ENCODE peak calls at places on chromosomes 5 and 9, in six cellular contexts. R is endothelial cell, E is tibial nerve, L is upper lobe of right lung, Q is GM23338, V is PC-9. K is an unnamed sample.

GRCh38 chr9:7967851-7968250 is 168.3 kb upstream of the DMAC1 start:
- DNase-seq in R (no peak), E (no peak), L (no peak), Q (peak; percentile 74), V (peak; percentile 37), K (no peak)

GRCh38 chr5:180366303-180366702 is 13.2 kb upstream of the GFPT2 start:
- DNase-seq in R (no peak), E (no peak), L (no peak), Q (no peak), V (no peak), K (no peak)

GRCh38 chr9:127689332-127690000 is 17.3 kb upstream of the CFAP157 start:
- DNase-seq in R (no peak), E (no peak), L (no peak), Q (no peak), V (no peak), K (no peak)

GRCh38 chr9:126550891-126551351 is 62.8 kb upstream of the LMX1B start:
- DNase-seq in R (no peak), E (no peak), L (peak; percentile 49), Q (no peak), V (no peak), K (no peak)

GRCh38 chr9:126591083-126591482 is 22.6 kb upstream of the LMX1B start:
- DNase-seq in R (no peak), E (no peak), L (no peak), Q (no peak), V (no peak), K (no peak)

GRCh38 chr5:93088566-93088965 is 492.5 kb downstream of the NR2F1-AS1 start:
- DNase-seq in R (no peak), E (no peak), L (no peak), Q (no peak), V (no peak), K (no peak)

GRCh38 chr9:25917593-25918426 is 239.6 kb upstream of the TUSC1 start:
- DNase-seq in R (no peak), E (no peak), L (no peak), Q (no peak), V (no peak), K (no peak)

GRCh38 chr9:69753830-69754229 is 6.0 kb downstream of the PTAR1 start:
- DNase-seq in R (no peak), E (no peak), L (no peak), Q (no peak), V (no peak), K (no peak)

GRCh38 chr9:21616082-21616778 is 134.1 kb upstream of the IFNE start:
- DNase-seq in R (no peak), E (no peak), L (no peak), Q (no peak), V (peak; percentile 71), K (no peak)

GRCh38 chr9:34370335-34370969 is 6.2 kb downstream of the MYORG start:
- DNase-seq in R (no peak), E (no peak), L (no peak), Q (no peak), V (no peak), K (no peak)

GRCh38 chr9:98118640-98119601 is at the start of gene TRIM14:
- DNase-seq in R (peak; percentile 45), E (peak; percentile 22), L (peak; percentile 93), Q (peak; percentile 84), V (no peak), K (peak; percentile 39)

GRCh38 chr9:95494022-95494415 is 22.8 kb downstream of the PTCH1 start:
- DNase-seq in R (no peak), E (no peak), L (no peak), Q (no peak), V (no peak), K (no peak)

GRCh38 chr9:34958411-34958982 is 412 bp downstream of the PHF24 start:
- DNase-seq in R (no peak), E (no peak), L (no peak), Q (no peak), V (no peak), K (no peak)

GRCh38 chr9:105405514-105406131 is 42.2 kb upstream of the FSD1L start:
- DNase-seq in R (no peak), E (no peak), L (no peak), Q (no peak), V (no peak), K (no peak)

GRCh38 chr5:119287547-119288073 is 68.2 kb upstream of the TNFAIP8 start:
- DNase-seq in R (no peak), E (no peak), L (no peak), Q (no peak), V (peak; percentile 91), K (no peak)

GRCh38 chr9:15400281-15400941 is 22.3 kb upstream of the SNAPC3 start:
- DNase-seq in R (no peak), E (no peak), L (no peak), Q (no peak), V (no peak), K (no peak)

GRCh38 chr5:132766806-132767055 is 10.3 kb downstream of the SEPTIN8 start:
- DNase-seq in R (no peak), E (no peak), L (no peak), Q (no peak), V (no peak), K (no peak)

GRCh38 chr9:113973963-113974413 is 97.9 kb downstream of the ZNF618 start:
- DNase-seq in R (no peak), E (no peak), L (no peak), Q (no peak), V (no peak), K (no peak)

GRCh38 chr9:22053178-22053577 is 44.1 kb upstream of the CDKN2B start:
- DNase-seq in R (no peak), E (no peak), L (no peak), Q (no peak), V (no peak), K (no peak)

GRCh38 chr9:68999393-69000105 is 14.4 kb downstream of the PRKACG start:
- DNase-seq in R (peak; percentile 70), E (no peak), L (no peak), Q (peak; percentile 92), V (no peak), K (peak; percentile 46)

GRCh38 chr5:45774528-45774927 is 78.3 kb upstream of the HCN1 start:
- DNase-seq in R (no peak), E (no peak), L (no peak), Q (peak; percentile 26), V (no peak), K (no peak)

GRCh38 chr5:132269635-132270344 is 12.3 kb downstream of the PDLIM4 start:
- DNase-seq in R (no peak), E (no peak), L (no peak), Q (no peak), V (no peak), K (no peak)

DNA sequence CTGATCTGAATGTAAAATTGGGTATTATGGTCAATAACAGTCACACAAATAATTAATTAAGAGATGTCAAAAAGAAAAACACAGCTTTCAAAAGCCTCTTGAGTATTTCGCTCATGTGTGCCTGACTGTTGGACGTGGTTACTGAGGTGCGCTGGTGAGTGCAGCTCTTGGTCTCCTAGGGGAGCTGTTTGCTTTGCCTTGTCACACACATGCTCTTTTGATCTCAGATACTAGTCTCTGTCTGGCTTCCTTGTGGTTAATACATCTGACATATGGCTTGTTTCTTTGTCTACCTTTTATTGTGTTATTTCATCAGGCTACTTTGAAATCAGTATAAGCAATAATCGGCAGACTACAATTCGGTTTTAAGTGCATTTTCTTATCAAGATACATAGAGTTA is 51.5 kb downstream of the PCSK1 start:
- DNase-seq in R (no peak), E (no peak), L (no peak), Q (peak; percentile 12), V (no peak), K (no peak)
- TF ChIP-seq CTCF in R (no peak), E (no peak), L (no peak), Q (peak; percentile 13), V (no peak), K (no peak)

GRCh38 chr5:90306613-90307012 is 102.9 kb downstream of the CETN3 start:
- DNase-seq in R (no peak), E (no peak), L (no peak), Q (no peak), V (no peak), K (no peak)
- TF ChIP-seq CTCF in R (no peak), E (no peak), L (no peak), Q (no peak), V (no peak), K (no peak)

GRCh38 chr5:179207470-179207869 is 137.8 kb downstream of the ADAMTS2 start:
- DNase-seq in R (no peak), E (no peak), L (no peak), Q (no peak), V (no peak), K (no peak)

GRCh38 chr5:179206366-179206765 is 138.9 kb downstream of the ADAMTS2 start:
- DNase-seq in R (no peak), E (no peak), L (no peak), Q (no peak), V (no peak), K (no peak)

GRCh38 chr5:179208706-179209358 is 136.4 kb downstream of the ADAMTS2 start:
- DNase-seq in R (no peak), E (no peak), L (no peak), Q (no peak), V (no peak), K (no peak)

GRCh38 chr5:179209359-179210150 is 135.7 kb downstream of the ADAMTS2 start:
- DNase-seq in R (no peak), E (no peak), L (no peak), Q (no peak), V (no peak), K (no peak)

DNA sequence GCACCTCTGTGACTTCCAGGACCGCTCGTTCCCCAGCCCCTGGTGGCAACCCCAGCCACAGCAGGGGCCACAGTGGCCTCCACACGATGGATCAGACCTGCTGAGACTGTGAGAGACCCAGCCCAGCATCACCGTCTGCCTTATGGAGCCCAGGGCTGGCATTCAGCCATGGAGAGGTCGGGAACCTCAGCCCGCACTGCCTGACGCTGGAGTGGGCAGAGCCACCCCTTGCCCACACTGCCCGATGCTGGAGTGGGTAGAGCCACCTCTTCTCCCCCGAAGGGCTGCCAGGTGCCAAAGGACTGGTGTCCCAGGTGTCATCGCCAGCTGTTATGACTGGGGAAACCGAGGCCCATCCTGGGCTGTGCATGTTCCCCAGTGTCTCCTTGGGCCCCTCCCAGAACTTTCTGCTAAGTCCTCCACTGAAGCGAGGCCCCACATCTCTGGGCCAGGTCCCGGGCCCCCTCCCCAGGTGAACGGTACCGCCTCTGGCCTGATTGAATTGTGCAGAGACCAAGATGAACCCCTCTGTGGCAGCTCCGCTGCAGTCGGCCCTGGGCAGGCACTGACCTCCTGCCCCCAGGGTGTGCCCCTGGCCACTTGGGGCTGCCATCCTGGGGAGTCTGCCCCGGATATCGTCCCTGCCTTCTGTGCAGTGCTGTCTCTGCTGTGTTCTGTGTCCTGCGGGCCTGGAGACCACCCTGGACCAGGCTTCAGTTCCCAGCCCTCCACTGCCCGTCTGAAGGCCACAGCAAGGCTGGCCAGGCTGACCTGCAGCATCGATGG is 137.1 kb downstream of the ADAMTS2 start:
- DNase-seq in R (no peak), E (no peak), L (no peak), Q (no peak), V (no peak), K (no peak)
- TF ChIP-seq CTCF in R (no peak), E (no peak), L (no peak), Q (no peak), V (no peak), K (no peak)

GRCh38 chr9:108776920-108777650 is 78.7 kb downstream of the ACTL7B start:
- DNase-seq in R (no peak), E (no peak), L (no peak), Q (peak; percentile 59), V (peak; percentile 81), K (no peak)
- TF ChIP-seq CTCF in R (peak; percentile 24), E (no peak), L (peak; percentile 20), Q (peak; percentile 67), V (peak; percentile 55), K (peak; percentile 43)